ENCODE peak calls at places on chromosome 22, in six cellular contexts. E is IMR-90, X is H1, C is mesenchymal stem cell, B is neuronal stem cell, H is trophoblast cell. W is an unnamed sample.

GRCh38 chr22:47153854-47154542 is 391.5 kb downstream of the TBC1D22A start:
- DNase-seq in X (no peak), H (no peak), C (no peak), E (peak; percentile 13), B (no peak), W (no peak)

GRCh38 chr22:26291940-26292666 is 122.8 kb downstream of the SEZ6L start:
- DNase-seq in C (no peak), E (no peak), X (no peak), B (no peak), H (no peak), W (no peak)

GRCh38 chr22:41315586-41315985 is 14.3 kb downstream of the ZC3H7B start:
- DNase-seq in B (no peak), E (no peak), C (no peak), X (no peak), H (peak; percentile 66), W (no peak)

GRCh38 chr22:48607901-48608650 is 1219.6 kb downstream of the BRD1 start:
- DNase-seq in X (no peak), C (no peak), H (no peak), B (no peak), E (no peak), W (no peak)

GRCh38 chr22:19645391-19645790 is 68.9 kb upstream of the SEPTIN5 start:
- DNase-seq in H (no peak), B (no peak), X (no peak), E (no peak), C (no peak), W (no peak)

GRCh38 chr22:29642694-29643093 is 39.3 kb downstream of the NF2 start:
- DNase-seq in E (no peak), C (no peak), B (no peak), H (no peak), X (no peak), W (no peak)

GRCh38 chr22:26648011-26648497 is 9.3 kb upstream of the MIAT start:
- DNase-seq in C (no peak), E (no peak), X (peak; percentile 88), H (no peak), B (peak; percentile 81), W (peak; percentile 30)

GRCh38 chr22:44595841-44596341 is 97.9 kb upstream of the RTL6 start:
- DNase-seq in E (peak; percentile 42), B (no peak), X (no peak), H (no peak), C (peak; percentile 59), W (no peak)

GRCh38 chr22:28023774-28024173 is 104.7 kb upstream of the PITPNB start:
- DNase-seq in E (no peak), H (no peak), B (no peak), C (no peak), X (no peak), W (peak; percentile 41)

GRCh38 chr22:25637032-25637431 is 72.6 kb downstream of the GRK3 start:
- DNase-seq in C (peak; percentile 1), H (no peak), B (no peak), X (no peak), E (no peak), W (no peak)

GRCh38 chr22:31139866-31140716 is at the start of gene PLA2G3:
- DNase-seq in H (no peak), C (peak; percentile 72), E (peak; percentile 60), X (peak; percentile 85), B (peak; percentile 84), W (peak; percentile 98)
- H3K4ac ChIP-seq in H (no peak within 1 kb of the TSS), C (no peak within 1 kb of the TSS), E (no peak within 1 kb of the TSS), X (peak within 1 kb of the TSS; percentile 96), B (peak within 1 kb of the TSS; percentile 79), W (peak within 1 kb of the TSS; percentile 46)

DNA sequence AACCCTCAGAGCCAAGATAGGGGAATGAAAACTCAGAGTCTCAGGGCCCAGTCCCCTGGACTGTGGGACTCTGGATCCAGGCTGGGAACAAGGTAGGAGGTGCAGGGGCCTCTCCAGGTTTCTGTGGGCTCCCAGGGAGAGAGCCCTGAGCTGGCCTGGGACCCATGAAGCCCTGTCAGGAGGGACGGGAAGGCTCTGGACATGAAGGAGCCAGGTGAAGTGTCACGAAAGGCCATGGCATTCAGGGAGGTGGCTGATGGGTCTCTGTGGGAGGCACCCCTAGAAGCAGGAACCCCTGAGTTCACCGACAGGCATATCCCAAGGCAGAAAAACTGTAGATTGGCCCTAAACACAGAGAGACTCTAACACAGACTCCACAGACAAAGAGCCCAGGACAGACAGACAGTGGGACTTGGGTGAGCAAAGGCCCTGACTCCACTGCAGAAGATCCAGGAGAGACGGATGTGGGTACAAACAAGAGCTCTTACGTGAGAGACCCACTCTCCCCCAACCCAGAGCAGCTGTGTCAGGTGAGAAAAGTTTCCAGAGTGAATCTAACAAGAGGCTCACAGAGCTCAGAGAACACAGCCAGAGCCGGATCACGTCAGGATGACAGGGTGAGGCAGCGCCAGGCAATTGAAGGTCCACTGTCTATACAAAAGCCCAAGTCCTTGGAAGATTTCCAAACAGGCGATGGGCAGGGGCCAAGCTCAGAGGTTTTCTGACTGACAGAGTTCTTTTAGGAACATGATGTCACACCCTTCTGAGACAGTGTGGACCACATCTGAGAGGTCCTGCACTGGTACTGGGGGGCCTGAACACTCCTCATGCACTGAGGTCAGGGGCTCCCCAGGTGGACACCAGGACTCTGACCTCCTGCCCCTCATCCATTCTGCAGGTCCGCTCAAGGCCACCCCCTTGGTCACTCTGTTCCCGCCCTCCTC is 27.4 kb downstream of the IGLL5 start:
- DNase-seq in E (no peak), C (no peak), H (no peak), B (no peak), X (no peak), W (no peak)
- H3K4me3 ChIP-seq in E (no peak overlapping the region), C (no peak overlapping the region), H (no peak overlapping the region), B (no peak overlapping the region), X (no peak overlapping the region), W (no peak overlapping the region)

DNA sequence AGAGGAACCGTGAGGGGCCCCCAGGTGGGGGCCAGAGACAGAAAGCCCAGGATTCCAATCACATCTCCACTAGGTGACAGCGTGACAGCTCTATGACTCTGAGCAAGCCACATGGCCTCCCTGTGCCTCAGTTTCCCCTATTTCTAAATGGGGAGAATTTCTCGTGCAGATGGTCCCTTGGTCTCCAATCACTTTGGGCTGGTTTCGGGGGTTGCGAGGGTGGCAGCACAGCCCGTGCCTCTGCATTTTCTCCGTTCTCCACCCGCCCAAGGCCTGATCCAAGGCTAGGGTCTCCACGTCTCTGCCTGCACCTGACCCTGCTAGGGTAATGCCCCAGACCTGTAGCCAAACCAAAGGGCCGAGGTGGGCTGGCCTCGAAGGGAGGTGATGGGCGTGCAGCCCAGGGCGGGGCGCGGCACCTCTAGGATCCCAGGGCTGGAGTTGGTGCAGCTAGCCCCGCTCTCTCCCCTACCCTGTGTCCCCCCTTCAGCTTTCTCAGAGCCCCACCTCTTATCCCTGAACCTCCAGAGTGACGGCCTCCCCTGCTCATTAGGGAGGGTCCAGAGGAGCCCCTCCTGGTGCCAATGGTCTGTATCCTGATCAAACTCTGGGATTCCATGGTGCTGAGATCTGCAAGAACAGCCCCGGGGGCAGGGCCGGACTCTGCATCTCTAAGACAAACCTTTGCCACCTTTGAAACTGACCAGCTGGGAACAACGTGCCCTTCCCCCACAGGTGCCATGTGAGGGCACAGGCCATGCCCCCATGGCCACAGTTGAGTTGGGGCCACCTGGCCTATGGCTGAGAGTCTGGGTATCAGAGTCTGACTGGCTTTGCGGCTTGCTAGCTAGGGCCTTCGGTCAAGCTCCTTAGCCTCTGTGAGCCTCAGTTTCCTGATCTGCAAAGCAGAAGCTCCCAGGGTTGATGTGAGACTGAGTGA is 22.9 kb upstream of the CBX7 start:
- DNase-seq in E (no peak), B (no peak), C (peak; percentile 52), H (peak; percentile 46), X (no peak), W (peak; percentile 77)
- H3K23ac ChIP-seq in E (peak overlapping the region; percentile 97), B (peak overlapping the region; percentile 8), C (no peak overlapping the region), H (no peak overlapping the region), X (no peak overlapping the region), W (peak overlapping the region; percentile 92)

GRCh38 chr22:33927752-33928151 is 7.5 kb upstream of the LARGE1 start:
- DNase-seq in E (no peak), C (no peak), X (no peak), H (no peak), B (no peak), W (no peak)
- H3K4ac ChIP-seq in E (no peak overlapping the region), C (no peak overlapping the region), X (no peak overlapping the region), H (no peak overlapping the region), B (no peak overlapping the region), W (no peak overlapping the region)

GRCh38 chr22:50082197-50082715 is 3.0 kb downstream of the MLC1 start:
- DNase-seq in X (no peak), C (no peak), E (no peak), H (no peak), B (no peak), W (no peak)

GRCh38 chr22:50081426-50082196 is 3.6 kb downstream of the MLC1 start:
- DNase-seq in C (no peak), X (no peak), B (no peak), E (no peak), H (no peak), W (no peak)

GRCh38 chr22:50083462-50084081 is 1.7 kb downstream of the MLC1 start:
- DNase-seq in X (no peak), H (no peak), E (no peak), B (no peak), C (no peak), W (no peak)

GRCh38 chr22:50084085-50084484 is 1.1 kb downstream of the MLC1 start:
- DNase-seq in E (no peak), H (no peak), B (no peak), C (no peak), X (no peak), W (no peak)

GRCh38 chr22:50082961-50083461 is 2.2 kb downstream of the MLC1 start:
- DNase-seq in E (no peak), C (no peak), H (no peak), X (no peak), B (no peak), W (no peak)
- H3K4me3 ChIP-seq in E (no peak overlapping the region), C (no peak overlapping the region), H (no peak overlapping the region), X (no peak overlapping the region), B (no peak overlapping the region), W (no peak overlapping the region)

DNA sequence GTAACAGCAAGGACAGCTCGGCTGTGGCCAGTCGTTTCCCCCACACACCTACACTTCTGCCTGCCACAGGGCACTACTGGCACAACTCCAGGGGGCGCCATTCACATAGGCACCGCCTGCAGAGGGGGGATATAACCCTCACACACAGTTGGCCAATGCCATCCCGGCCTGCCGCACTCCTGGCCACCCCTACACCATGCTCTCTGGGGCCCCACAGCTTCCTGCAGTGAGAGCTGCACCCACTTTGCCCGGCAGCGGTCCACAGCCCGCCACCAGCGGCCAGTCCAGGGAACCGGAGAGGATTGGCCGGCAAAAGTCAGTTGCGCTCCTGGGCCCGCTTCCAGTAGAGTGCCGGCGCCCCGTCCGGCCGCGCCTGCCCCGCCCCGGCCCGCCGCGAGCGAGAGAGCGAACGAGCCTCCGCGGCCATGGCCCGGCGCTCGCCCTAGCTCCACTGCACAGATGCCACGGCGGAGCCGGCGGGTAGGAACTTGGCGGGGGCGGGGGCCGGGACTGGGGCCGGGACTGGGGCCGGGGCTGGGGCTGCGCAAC is 25.6 kb upstream of the SUSD2 start:
- DNase-seq in H (peak; percentile 53), E (peak; percentile 65), B (peak; percentile 30), X (no peak), C (peak; percentile 77), W (peak; percentile 52)
- H3K23ac ChIP-seq in H (no peak overlapping the region), E (peak overlapping the region; percentile 94), B (no peak overlapping the region), X (no peak overlapping the region), C (no peak overlapping the region), W (peak overlapping the region; percentile 57)